ENCODE peak calls at places on chromosomes 13 and 19, in eight cellular contexts. S, B, X, C, T, P, Y and D are unnamed samples.

GRCh38 chr13:48504606-48505369 is 28.1 kb downstream of the RCBTB2 start:
- DNase-seq in T (no peak), Y (no peak), P (no peak), B (no peak), X (no peak), C (no peak), S (no peak), D (no peak)

GRCh38 chr19:8466018-8466417 is 21.2 kb downstream of the HNRNPM start:
- DNase-seq in Y (no peak), B (no peak), T (no peak), P (no peak), S (peak), X (no peak), C (no peak), D (no peak)

GRCh38 chr13:102510072-102510471 is 86.7 kb upstream of the TPP2 start:
- DNase-seq in Y (no peak), T (no peak), X (no peak), P (no peak), C (no peak), S (no peak), B (no peak), D (no peak)

GRCh38 chr19:22832031-22832762 is at the start of gene ZNF723:
- DNase-seq in C (no peak), P (no peak), B (no peak), Y (no peak), S (no peak), X (no peak), T (no peak), D (no peak)

GRCh38 chr13:40275636-40276035 is 390.8 kb downstream of the FOXO1 start:
- DNase-seq in S (peak), B (no peak), P (no peak), X (no peak), C (no peak), Y (no peak), T (no peak), D (no peak)

GRCh38 chr19:32318884-32319520 is 26.4 kb upstream of the ZNF507 start:
- DNase-seq in B (no peak), Y (no peak), S (peak), X (no peak), T (no peak), C (no peak), P (no peak), D (no peak)

GRCh38 chr19:48962029-48962848 is 2.9 kb upstream of the FTL start:
- DNase-seq in Y (no peak), P (no peak), X (no peak), C (no peak), S (no peak), T (peak), B (no peak), D (peak)

GRCh38 chr13:112255550-112256120 is 120.5 kb upstream of the SPACA7 start:
- DNase-seq in Y (no peak), T (no peak), S (no peak), P (no peak), B (no peak), X (no peak), C (no peak), D (no peak)

GRCh38 chr19:41707871-41708371 is 505 bp upstream of the CEACAM5 start:
- DNase-seq in C (no peak), P (no peak), X (no peak), S (no peak), B (no peak), Y (no peak), T (no peak), D (no peak)

GRCh38 chr19:19269952-19270694 is 3.0 kb downstream of the TM6SF2 start:
- DNase-seq in T (no peak), C (no peak), P (no peak), X (no peak), Y (no peak), B (no peak), S (no peak), D (no peak)

GRCh38 chr13:102020611-102021216 is 381.1 kb downstream of the FGF14 start:
- DNase-seq in S (no peak), P (no peak), B (no peak), C (no peak), T (peak), Y (no peak), X (no peak), D (no peak)

GRCh38 chr13:62710766-62711165 is 1295.1 kb upstream of the PCDH20 start:
- DNase-seq in P (no peak), X (no peak), S (no peak), Y (no peak), B (no peak), C (no peak), T (no peak), D (no peak)

GRCh38 chr19:45469835-45470146 is 2.0 kb downstream of the FOSB start:
- DNase-seq in T (no peak), Y (no peak), B (no peak), P (no peak), X (no peak), C (no peak), S (no peak), D (no peak)

GRCh38 chr13:64958106-64958505 is 2272.0 kb downstream of the PCDH9 start:
- DNase-seq in X (no peak), B (no peak), T (no peak), Y (no peak), S (no peak), P (no peak), C (no peak), D (no peak)

GRCh38 chr13:30466841-30467252 is 1.1 kb upstream of the HMGB1 start:
- DNase-seq in Y (no peak), X (no peak), B (no peak), P (no peak), C (no peak), T (no peak), S (no peak), D (no peak)

GRCh38 chr19:53612762-53613526 is 18.9 kb upstream of the DPRX start:
- DNase-seq in B (no peak), C (no peak), T (no peak), X (no peak), S (no peak), Y (no peak), P (no peak), D (no peak)

GRCh38 chr13:110352735-110353134 is 45.7 kb downstream of the COL4A2 start:
- DNase-seq in B (no peak), Y (no peak), C (no peak), T (no peak), X (no peak), S (no peak), P (no peak), D (no peak)

GRCh38 chr19:35294328-35294727 is 2.4 kb downstream of the MAG start:
- DNase-seq in P (no peak), X (no peak), Y (no peak), T (no peak), B (no peak), S (no peak), C (no peak), D (no peak)

GRCh38 chr19:7848779-7849457 is 18.9 kb downstream of the EVI5L start:
- DNase-seq in S (no peak), C (no peak), X (no peak), Y (no peak), B (no peak), T (no peak), P (no peak), D (peak)

GRCh38 chr19:49442354-49442753 is 1.0 kb upstream of the SLC17A7 start:
- DNase-seq in S (no peak), P (no peak), C (no peak), T (no peak), Y (no peak), B (no peak), X (no peak), D (no peak)

GRCh38 chr13:70856706-70857105 is 748.5 kb upstream of the KLHL1 start:
- DNase-seq in S (no peak), T (no peak), C (no peak), X (no peak), P (no peak), Y (no peak), B (no peak), D (no peak)

GRCh38 chr13:79782541-79783216 is 301.7 kb downstream of the NDFIP2 start:
- DNase-seq in T (peak), S (peak), X (no peak), C (no peak), P (no peak), B (no peak), Y (no peak), D (peak)

GRCh38 chr13:38664920-38665319 is 22.0 kb upstream of the FREM2 start:
- DNase-seq in C (no peak), T (no peak), Y (no peak), P (no peak), X (no peak), S (no peak), B (no peak), D (no peak)

GRCh38 chr13:24306632-24307031 is 2.7 kb upstream of the C1QTNF9 start:
- DNase-seq in Y (no peak), X (peak), C (no peak), P (no peak), B (no peak), T (peak), S (peak), D (no peak)

GRCh38 chr13:44840131-44840530 is 149.1 kb downstream of the NUFIP1 start:
- DNase-seq in T (peak), S (no peak), X (no peak), C (no peak), B (no peak), Y (no peak), P (no peak), D (no peak)

GRCh38 chr13:41505209-41505835 is 48.0 kb downstream of the RGCC start:
- DNase-seq in C (no peak), B (no peak), S (peak), P (no peak), X (peak), Y (no peak), T (peak), D (no peak)

GRCh38 chr13:30125422-30126073 is 181.8 kb downstream of the KATNAL1 start:
- DNase-seq in S (peak), B (no peak), Y (no peak), T (peak), X (peak), C (no peak), P (no peak), D (no peak)